ENCODE peak calls at places on chromosome 19, in four cellular contexts. O is HepG2, L is K562, I is GM12878. J is an unnamed sample. For H3K36me3, the result is how much of the 10 kb centered on the place peaks cover.

GRCh38 chr19:21328402-21328801 is 808 bp downstream of the ZNF708 start:
- DNase-seq in O (peak), L (no peak), I (no peak), J (no peak)

GRCh38 chr19:18852634-18853033 is 20.9 kb downstream of the UPF1 start:
- DNase-seq in O (no peak), L (no peak), I (no peak), J (no peak)

GRCh38 chr19:6038634-6039405 is 60.9 kb upstream of the RANBP3 start:
- DNase-seq in O (no peak), L (no peak), I (peak), J (no peak)

GRCh38 chr19:14654786-14655185 is 19.9 kb downstream of the ADGRE3 start:
- DNase-seq in O (no peak), L (no peak), I (no peak), J (no peak)

GRCh38 chr19:18713550-18714117 is 30.2 kb downstream of the CRTC1 start:
- DNase-seq in O (peak), L (no peak), I (no peak), J (no peak)

GRCh38 chr19:43784251-43784980 is 3.6 kb upstream of the KCNN4 start:
- DNase-seq in O (no peak), L (peak), I (no peak), J (peak)

GRCh38 chr19:15525291-15525690 is 17.0 kb downstream of the CYP4F22 start:
- DNase-seq in O (no peak), L (no peak), I (no peak), J (no peak)

GRCh38 chr19:6527893-6528543 is 2.8 kb upstream of the TNFSF9 start:
- DNase-seq in O (no peak), L (no peak), I (peak), J (no peak)

GRCh38 chr19:55005684-55006488 is 32.2 kb downstream of the GP6 start:
- DNase-seq in O (peak), L (peak), I (peak), J (no peak)

GRCh38 chr19:28905996-28906395 is 307.0 kb downstream of the UQCRFS1 start:
- DNase-seq in O (no peak), L (no peak), I (no peak), J (no peak)

GRCh38 chr19:13026478-13026999 is 31.3 kb downstream of the NFIX start:
- DNase-seq in O (peak), L (no peak), I (no peak), J (peak)

GRCh38 chr19:18494267-18494607 is 27.6 kb downstream of the ELL start:
- DNase-seq in O (no peak), L (no peak), I (no peak), J (no peak)

GRCh38 chr19:32201661-32202060 is 143.7 kb upstream of the ZNF507 start:
- DNase-seq in O (no peak), L (no peak), I (no peak), J (peak)

GRCh38 chr19:6088677-6089063 is 21.6 kb downstream of the RFX2 start:
- DNase-seq in O (no peak), L (no peak), I (no peak), J (peak)

GRCh38 chr19:33998739-33999345 is 173.5 kb upstream of the LSM14A start:
- DNase-seq in O (no peak), L (no peak), I (no peak), J (peak)

GRCh38 chr19:13492128-13492527 is 14.2 kb downstream of the CACNA1A start:
- DNase-seq in O (no peak), L (no peak), I (no peak), J (no peak)

GRCh38 chr19:31214086-31214485 is 135.2 kb downstream of the TSHZ3 start:
- DNase-seq in O (no peak), L (peak), I (no peak), J (peak)

GRCh38 chr19:36987091-36987490 is 71.0 kb downstream of the ZNF568 start:
- DNase-seq in O (no peak), L (no peak), I (no peak), J (no peak)

GRCh38 chr19:27647423-27647822 is 1565.5 kb downstream of the UQCRFS1 start:
- DNase-seq in O (no peak), L (no peak), I (no peak), J (no peak)

GRCh38 chr19:18203408-18203862 is 407 bp downstream of the RAB3A start:
- DNase-seq in O (no peak), L (peak), I (no peak), J (no peak)

GRCh38 chr19:13083008-13083404 is 19.7 kb downstream of the LYL1 start:
- DNase-seq in O (no peak), L (no peak), I (no peak), J (no peak)

GRCh38 chr19:12880551-12881171 is 588 bp downstream of the DNASE2 start:
- DNase-seq in O (no peak), L (no peak), I (no peak), J (no peak)

GRCh38 chr19:30807263-30807662 is 435.1 kb downstream of the ZNF536 start:
- DNase-seq in O (no peak), L (no peak), I (no peak), J (no peak)

GRCh38 chr19:10719466-10719961 is 1.6 kb downstream of the DNM2 start:
- DNase-seq in O (no peak), L (peak), I (no peak), J (no peak)

GRCh38 chr19:10720607-10721125 is 2.8 kb downstream of the DNM2 start:
- DNase-seq in O (no peak), L (no peak), I (no peak), J (no peak)

GRCh38 chr19:10717356-10718204 is at the start of gene DNM2:
- DNase-seq in O (peak), L (peak), I (peak), J (peak)

GRCh38 chr19:10717054-10717355 is 874 bp upstream of the DNM2 start:
- DNase-seq in O (no peak), L (no peak), I (no peak), J (no peak)

GRCh38 chr19:10718205-10719196 is 622 bp downstream of the DNM2 start:
- DNase-seq in O (no peak), L (peak), I (no peak), J (peak)
- TF ChIP-seq MYC in O (peak), L (peak), I (no peak), J (no peak)

GRCh38 chr19:45826934-45827333 is 11.8 kb upstream of the RSPH6A start:
- DNase-seq in O (no peak), L (no peak), I (no peak), J (no peak)

GRCh38 chr19:45825917-45826893 is 11.1 kb upstream of the RSPH6A start:
- DNase-seq in O (no peak), L (no peak), I (no peak), J (no peak)

GRCh38 chr19:45828523-45828922 is 13.4 kb upstream of the RSPH6A start:
- DNase-seq in O (no peak), L (no peak), I (no peak), J (no peak)

GRCh38 chr19:45827459-45828093 is 12.5 kb upstream of the RSPH6A start:
- DNase-seq in O (no peak), L (no peak), I (no peak), J (no peak)

GRCh38 chr19:45828945-45829344 is 13.8 kb upstream of the RSPH6A start:
- DNase-seq in O (no peak), L (no peak), I (no peak), J (no peak)
- H3K36me3 ChIP-seq in O (half or more), L (half or more), I (under half), J (half or more)

GRCh38 chr19:38209671-38210457 is 14.2 kb downstream of the DPF1 start:
- DNase-seq in O (no peak), L (no peak), I (no peak), J (peak)

GRCh38 chr19:38213469-38213868 is 10.6 kb downstream of the DPF1 start:
- DNase-seq in O (no peak), L (no peak), I (no peak), J (no peak)

GRCh38 chr19:38210458-38210987 is 13.5 kb downstream of the DPF1 start:
- DNase-seq in O (no peak), L (peak), I (no peak), J (no peak)

GRCh38 chr19:38211206-38211605 is 12.8 kb downstream of the DPF1 start:
- DNase-seq in O (no peak), L (peak), I (no peak), J (no peak)

DNA sequence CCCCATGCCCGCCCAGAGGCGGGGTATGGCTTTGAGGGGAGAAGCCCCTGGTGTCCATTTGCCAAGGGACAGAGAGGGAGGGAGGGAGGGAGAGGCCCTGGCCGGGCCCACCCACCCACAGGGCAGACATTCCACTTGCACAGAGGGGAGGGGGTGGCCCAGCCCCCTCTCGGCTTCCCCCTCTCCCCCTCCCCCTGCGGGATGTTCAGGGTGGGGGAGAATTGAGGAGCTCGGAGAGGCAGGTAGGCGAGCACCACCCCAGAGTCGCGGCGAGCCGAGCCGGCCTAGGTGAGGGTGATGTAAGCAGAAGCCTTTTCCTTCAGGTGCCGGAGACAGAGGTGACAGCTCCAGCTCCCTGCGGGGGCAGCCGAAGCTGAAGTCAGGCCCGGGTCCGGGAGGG is 12.2 kb downstream of the DPF1 start:
- DNase-seq in O (no peak), L (no peak), I (no peak), J (no peak)
- H3K4me3 ChIP-seq in O (no peak), L (no peak), I (no peak), J (no peak)

DNA sequence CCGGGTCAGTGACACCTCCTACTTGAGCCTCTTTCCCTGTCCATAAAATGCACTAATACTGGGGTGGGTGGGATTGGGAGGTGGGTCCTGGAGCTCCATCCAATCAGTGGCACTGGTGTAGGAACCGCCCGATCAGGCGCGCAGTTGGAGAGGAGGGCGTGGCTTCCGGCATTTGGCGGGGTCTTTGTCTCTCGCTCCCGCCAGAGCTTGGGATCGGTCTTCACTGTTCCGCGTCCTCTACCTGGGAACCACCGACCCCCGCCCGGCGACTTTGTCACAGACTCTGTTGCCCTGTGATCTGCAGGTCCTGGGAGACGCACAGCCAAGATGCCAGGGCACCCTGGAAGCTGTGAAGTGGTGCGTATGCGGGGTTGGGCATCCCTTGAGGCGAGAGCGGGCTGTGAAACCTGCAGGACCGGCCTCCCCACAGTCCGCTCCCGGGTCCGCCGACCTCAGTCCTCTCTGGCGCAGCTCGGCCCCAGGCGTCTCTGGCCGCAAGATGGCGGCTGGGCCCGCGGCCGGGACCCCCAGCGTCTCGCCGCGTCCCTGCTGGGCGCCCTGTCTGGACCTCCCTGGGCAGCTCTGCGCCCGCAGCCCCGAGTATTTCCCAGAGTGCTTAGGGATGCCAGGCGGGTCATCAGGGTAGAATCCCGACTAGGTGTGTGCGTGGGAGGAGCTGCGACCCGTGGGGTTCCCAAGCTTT is 41.6 kb upstream of the ZNF730 start:
- DNase-seq in O (no peak), L (peak), I (no peak), J (peak)
- TF ChIP-seq MYC in O (no peak), L (no peak), I (no peak), J (no peak)

GRCh38 chr19:47749326-47749725 is 4.0 kb downstream of the NOP53 start:
- DNase-seq in O (no peak), L (no peak), I (peak), J (no peak)

GRCh38 chr19:47750752-47751151 is 5.4 kb downstream of the NOP53 start:
- DNase-seq in O (no peak), L (no peak), I (no peak), J (no peak)

GRCh38 chr19:47755065-47755761 is 9.9 kb downstream of the NOP53 start:
- DNase-seq in O (no peak), L (no peak), I (no peak), J (no peak)

GRCh38 chr19:47754206-47755064 is 9.1 kb downstream of the NOP53 start:
- DNase-seq in O (no peak), L (no peak), I (no peak), J (no peak)

DNA sequence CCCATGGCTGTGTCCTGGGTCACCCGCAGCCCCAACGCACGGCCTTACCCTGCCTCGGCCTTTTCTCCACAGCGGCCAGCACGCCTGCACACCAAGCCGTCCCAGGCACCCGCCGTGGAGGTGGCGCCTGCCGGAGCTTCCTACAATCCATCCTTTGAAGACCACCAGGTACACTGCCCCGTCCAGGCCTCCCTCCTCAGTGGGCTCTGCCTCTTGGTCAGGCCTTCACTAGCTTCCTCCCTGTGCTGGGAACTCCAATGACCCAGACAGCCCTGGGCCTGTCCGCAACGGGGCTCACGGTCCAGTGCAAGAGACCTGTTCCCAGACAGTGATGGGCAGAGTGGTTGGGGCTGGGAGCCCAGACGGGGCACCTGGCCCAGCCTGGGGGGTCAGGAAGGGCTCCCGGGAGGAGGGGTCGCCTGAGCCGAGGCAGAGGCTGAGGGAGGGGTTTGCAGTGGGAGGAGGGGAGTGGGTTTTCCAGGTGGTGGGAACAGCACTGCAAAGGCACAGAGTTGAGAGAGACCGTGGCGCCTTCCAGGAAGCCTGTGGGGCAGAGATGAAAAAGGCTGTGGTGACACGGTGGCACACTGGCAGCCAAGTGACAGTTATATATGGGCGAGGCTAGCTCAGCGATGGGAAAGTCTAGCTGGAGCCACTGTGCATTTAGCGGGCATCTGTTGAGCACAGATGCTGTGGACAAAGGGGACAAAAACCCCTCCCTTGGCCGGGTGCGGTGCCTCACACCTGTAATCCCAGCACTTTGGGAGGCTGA is 7.3 kb downstream of the NOP53 start:
- DNase-seq in O (no peak), L (no peak), I (no peak), J (no peak)
- H3K36me3 ChIP-seq in O (half or more), L (half or more), I (under half), J (half or more)

GRCh38 chr19:3604227-3604986 is 2.3 kb downstream of the TBXA2R start:
- DNase-seq in O (no peak), L (no peak), I (no peak), J (no peak)
- H3K4me3 ChIP-seq in O (peak), L (peak), I (no peak), J (no peak)

DNA sequence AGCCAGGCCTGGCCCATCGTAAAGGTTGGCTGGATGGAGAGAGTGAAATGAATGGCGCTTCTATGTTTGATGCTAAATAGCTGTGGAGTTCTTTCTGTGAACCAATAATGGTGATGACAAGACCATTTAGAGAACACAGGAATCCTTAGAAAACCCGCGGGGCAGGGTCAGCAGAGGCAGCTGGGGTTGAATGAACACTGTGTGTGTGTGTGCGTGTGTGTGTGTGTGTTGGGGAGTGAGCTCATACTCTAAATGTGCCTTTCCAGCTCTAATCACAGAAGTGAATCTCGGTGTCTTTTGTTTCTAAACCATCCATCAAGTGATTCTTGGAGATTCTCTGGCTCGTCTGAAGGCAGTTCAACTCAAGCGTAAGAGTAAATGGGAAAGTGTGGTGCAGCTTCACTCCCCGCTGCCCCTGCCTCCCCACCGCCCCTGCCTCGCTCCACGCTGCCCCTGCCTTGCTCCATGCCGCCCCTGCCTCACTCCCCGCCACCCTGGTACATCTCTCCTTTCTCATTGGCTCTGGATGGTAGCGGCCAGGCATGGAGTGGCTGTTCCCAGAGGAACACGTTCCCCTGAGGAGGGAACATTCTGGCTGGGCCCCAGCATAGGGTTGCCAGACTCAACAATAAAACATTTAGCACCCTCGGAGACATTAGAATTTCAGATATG is 21.2 kb downstream of the TMPRSS9 start:
- DNase-seq in O (no peak), L (no peak), I (no peak), J (no peak)
- TF ChIP-seq MYC in O (no peak), L (no peak), I (no peak), J (no peak)

GRCh38 chr19:38700933-38701454 is 43.3 kb downstream of the CAPN12 start:
- DNase-seq in O (peak), L (no peak), I (no peak), J (no peak)

GRCh38 chr19:38699647-38700349 is 44.5 kb downstream of the CAPN12 start:
- DNase-seq in O (no peak), L (no peak), I (no peak), J (peak)

GRCh38 chr19:38701455-38702063 is 42.7 kb downstream of the CAPN12 start:
- DNase-seq in O (peak), L (no peak), I (no peak), J (no peak)

GRCh38 chr19:38699027-38699346 is 45.3 kb downstream of the CAPN12 start:
- DNase-seq in O (no peak), L (no peak), I (no peak), J (no peak)

DNA sequence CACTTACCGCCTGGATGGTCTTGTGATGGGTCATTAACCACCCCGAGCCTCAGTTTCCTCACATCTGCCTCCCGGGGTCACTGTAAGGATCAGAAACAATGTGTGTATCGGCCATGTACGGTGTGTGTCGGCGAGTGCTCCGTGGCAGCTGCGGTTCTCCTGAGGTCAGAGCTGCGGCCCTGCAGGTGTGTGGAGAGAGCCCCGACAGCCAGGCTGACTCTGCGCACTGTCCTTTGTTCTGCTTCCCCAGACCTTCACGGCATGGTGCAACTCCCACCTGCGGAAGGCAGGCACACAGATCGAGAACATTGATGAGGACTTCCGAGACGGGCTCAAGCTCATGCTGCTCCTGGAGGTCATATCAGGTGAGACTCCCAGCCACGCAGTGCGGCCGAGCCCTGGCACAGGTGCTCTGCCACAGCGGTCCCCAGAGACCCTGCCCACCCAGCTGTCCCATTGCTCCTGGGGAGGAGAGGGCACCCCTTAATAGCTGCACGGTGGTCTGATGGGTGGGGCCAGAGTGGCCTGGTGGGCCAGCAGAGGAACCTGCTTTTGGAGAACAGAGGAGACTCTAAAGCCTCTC is 43.8 kb downstream of the CAPN12 start:
- DNase-seq in O (peak), L (no peak), I (no peak), J (no peak)
- H3K36me3 ChIP-seq in O (half or more), L (half or more), I (under half), J (under half)

DNA sequence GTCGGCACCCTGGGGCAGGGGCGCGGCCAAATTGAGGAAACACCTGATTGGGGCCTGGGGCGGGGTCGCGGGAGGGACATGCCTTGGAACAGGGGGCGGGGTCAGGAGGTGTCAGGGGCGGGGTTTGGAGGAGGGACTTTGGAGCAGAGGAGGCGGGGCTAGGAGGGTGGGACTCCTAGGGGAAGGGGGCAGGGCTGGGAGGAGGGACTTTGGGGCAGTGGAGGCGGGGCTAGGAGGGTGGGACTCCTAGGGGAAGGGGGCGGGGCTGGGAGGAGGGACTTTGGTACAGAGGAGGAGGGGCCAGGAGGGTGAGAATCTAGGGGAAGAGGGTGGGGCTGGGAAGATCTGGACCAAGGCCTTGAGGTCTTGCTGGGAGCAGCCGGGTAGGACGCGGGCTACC is 21.9 kb downstream of the GRIN2D start:
- DNase-seq in O (peak), L (peak), I (no peak), J (peak)
- H3K4me3 ChIP-seq in O (no peak), L (no peak), I (no peak), J (peak)